ENCODE peak calls at places on chromosome 16, in eight cellular contexts. E, V, W, K, Y, C, Q and M are unnamed samples.

GRCh38 chr16:71917900-71918299 is 22.6 kb downstream of the IST1 start:
- DNase-seq in E (no peak), V (peak), W (peak), K (no peak), Y (no peak), C (no peak), Q (no peak), M (no peak)

GRCh38 chr16:46673320-46674013 is 15.5 kb downstream of the VPS35 start:
- DNase-seq in E (peak), V (no peak), W (peak), K (no peak), Y (no peak), C (peak), Q (peak), M (peak)

GRCh38 chr16:16073884-16074781 is 124.7 kb downstream of the ABCC1 start:
- DNase-seq in E (no peak), V (peak), W (peak), K (peak), Y (peak), C (no peak), Q (no peak), M (peak)

GRCh38 chr16:64459821-64460220 is 662.0 kb downstream of the CDH11 start:
- DNase-seq in E (no peak), V (no peak), W (peak), K (no peak), Y (no peak), C (no peak), Q (no peak), M (no peak)

GRCh38 chr16:48317614-48318013 is 67.6 kb downstream of the SIAH1 start:
- DNase-seq in E (no peak), V (peak), W (peak), K (no peak), Y (no peak), C (no peak), Q (peak), M (peak)

GRCh38 chr16:3971261-3971660 is 90.7 kb upstream of the CREBBP start:
- DNase-seq in E (no peak), V (peak), W (peak), K (no peak), Y (peak), C (no peak), Q (peak), M (no peak)

GRCh38 chr16:27347930-27348685 is 34.3 kb downstream of the IL4R start:
- DNase-seq in E (peak), V (no peak), W (no peak), K (no peak), Y (no peak), C (no peak), Q (no peak), M (peak)

GRCh38 chr16:57681950-57682728 is 12.5 kb upstream of the DRC7 start:
- DNase-seq in E (no peak), V (no peak), W (no peak), K (no peak), Y (no peak), C (no peak), Q (no peak), M (no peak)

GRCh38 chr16:50737420-50737959 is 4.4 kb upstream of the CYLD start:
- DNase-seq in E (no peak), V (peak), W (peak), K (no peak), Y (no peak), C (no peak), Q (no peak), M (no peak)

GRCh38 chr16:1865902-1866690 is 5.9 kb downstream of the MEIOB start:
- DNase-seq in E (no peak), V (no peak), W (no peak), K (peak), Y (no peak), C (no peak), Q (no peak), M (no peak)

GRCh38 chr16:17343028-17343427 is 127.7 kb downstream of the XYLT1 start:
- DNase-seq in E (no peak), V (no peak), W (no peak), K (no peak), Y (no peak), C (no peak), Q (no peak), M (no peak)

GRCh38 chr16:19517424-19518089 is 4.3 kb downstream of the GDE1 start:
- DNase-seq in E (peak), V (no peak), W (peak), K (no peak), Y (no peak), C (no peak), Q (peak), M (no peak)

GRCh38 chr16:64416232-64417010 is 705.4 kb downstream of the CDH11 start:
- DNase-seq in E (no peak), V (no peak), W (peak), K (no peak), Y (no peak), C (no peak), Q (peak), M (no peak)

GRCh38 chr16:12815361-12815760 is 11.7 kb upstream of the CPPED1 start:
- DNase-seq in E (no peak), V (no peak), W (no peak), K (no peak), Y (no peak), C (no peak), Q (no peak), M (no peak)

GRCh38 chr16:70410736-70411135 is 28.2 kb downstream of the ST3GAL2 start:
- DNase-seq in E (no peak), V (no peak), W (no peak), K (no peak), Y (no peak), C (peak), Q (no peak), M (no peak)

GRCh38 chr16:85316321-85316919 is 204.1 kb upstream of the CIBAR2 start:
- DNase-seq in E (peak), V (no peak), W (peak), K (no peak), Y (no peak), C (peak), Q (peak), M (peak)

GRCh38 chr16:11100239-11100750 is 155.7 kb downstream of the SOCS1 start:
- DNase-seq in E (peak), V (peak), W (peak), K (no peak), Y (peak), C (no peak), Q (peak), M (no peak)

GRCh38 chr16:49052846-49053245 is 228.8 kb downstream of the CBLN1 start:
- DNase-seq in E (no peak), V (no peak), W (no peak), K (no peak), Y (no peak), C (no peak), Q (no peak), M (no peak)

GRCh38 chr16:81530296-81530721 is 85.7 kb downstream of the CMIP start:
- DNase-seq in E (no peak), V (no peak), W (no peak), K (no peak), Y (no peak), C (peak), Q (no peak), M (no peak)

GRCh38 chr16:78788276-78788675 is 688.8 kb downstream of the WWOX start:
- DNase-seq in E (no peak), V (no peak), W (no peak), K (no peak), Y (no peak), C (no peak), Q (no peak), M (no peak)

GRCh38 chr16:88356124-88356726 is 26.5 kb upstream of the ZNF469 start:
- DNase-seq in E (no peak), V (no peak), W (peak), K (no peak), Y (no peak), C (no peak), Q (no peak), M (no peak)

GRCh38 chr16:4680673-4681470 is 12.5 kb upstream of the NUDT16L1 start:
- DNase-seq in E (no peak), V (no peak), W (no peak), K (no peak), Y (no peak), C (no peak), Q (no peak), M (no peak)

GRCh38 chr16:82628741-82629140 is 2.0 kb downstream of the CDH13 start:
- DNase-seq in E (no peak), V (no peak), W (no peak), K (no peak), Y (no peak), C (no peak), Q (no peak), M (no peak)

GRCh38 chr16:82629441-82630027 is 2.8 kb downstream of the CDH13 start:
- DNase-seq in E (no peak), V (no peak), W (peak), K (no peak), Y (no peak), C (no peak), Q (peak), M (no peak)

GRCh38 chr16:82631701-82632685 is 5.2 kb downstream of the CDH13 start:
- DNase-seq in E (peak), V (no peak), W (peak), K (no peak), Y (no peak), C (no peak), Q (peak), M (no peak)

GRCh38 chr16:82630219-82630618 is 3.5 kb downstream of the CDH13 start:
- DNase-seq in E (no peak), V (no peak), W (no peak), K (no peak), Y (no peak), C (no peak), Q (peak), M (no peak)

GRCh38 chr16:82630688-82631087 is 3.9 kb downstream of the CDH13 start:
- DNase-seq in E (no peak), V (no peak), W (peak), K (no peak), Y (no peak), C (no peak), Q (peak), M (no peak)
- TF ChIP-seq CTCF in E (no peak), V (peak), W (peak), K (peak), Y (peak), C (peak), Q (peak), M (no peak)

GRCh38 chr16:87057291-87057881 is 259.8 kb downstream of the C16orf95 start:
- DNase-seq in E (peak), V (no peak), W (peak), K (no peak), Y (no peak), C (no peak), Q (no peak), M (no peak)
- TF ChIP-seq CTCF in E (peak), V (peak), W (peak), K (peak), Y (peak), C (no peak), Q (peak), M (no peak)

DNA sequence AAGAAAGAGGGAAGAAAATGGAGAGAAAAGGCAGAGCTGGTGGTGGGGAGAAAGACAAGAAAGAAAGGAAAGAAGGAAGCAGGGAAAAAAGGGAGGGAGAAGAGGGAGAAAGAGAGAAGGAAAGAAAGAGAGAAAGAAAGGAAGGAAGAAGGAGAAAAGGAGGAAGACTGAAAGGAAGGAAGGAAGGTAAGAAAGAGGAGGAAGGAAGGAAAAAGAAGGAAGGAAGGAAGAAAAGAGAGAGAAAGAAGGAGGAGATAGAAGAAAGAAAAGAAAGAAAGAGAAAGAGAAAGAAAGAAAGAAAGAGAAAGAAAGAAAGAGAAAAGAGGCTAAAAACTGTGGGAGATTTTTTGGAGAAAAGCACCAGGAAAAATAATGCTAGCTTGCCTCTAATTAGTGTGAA is 561.4 kb upstream of the GOT2 start:
- DNase-seq in E (no peak), V (no peak), W (no peak), K (no peak), Y (no peak), C (no peak), Q (no peak), M (no peak)
- TF ChIP-seq CTCF in E (no peak), V (no peak), W (no peak), K (no peak), Y (no peak), C (no peak), Q (no peak), M (no peak)

DNA sequence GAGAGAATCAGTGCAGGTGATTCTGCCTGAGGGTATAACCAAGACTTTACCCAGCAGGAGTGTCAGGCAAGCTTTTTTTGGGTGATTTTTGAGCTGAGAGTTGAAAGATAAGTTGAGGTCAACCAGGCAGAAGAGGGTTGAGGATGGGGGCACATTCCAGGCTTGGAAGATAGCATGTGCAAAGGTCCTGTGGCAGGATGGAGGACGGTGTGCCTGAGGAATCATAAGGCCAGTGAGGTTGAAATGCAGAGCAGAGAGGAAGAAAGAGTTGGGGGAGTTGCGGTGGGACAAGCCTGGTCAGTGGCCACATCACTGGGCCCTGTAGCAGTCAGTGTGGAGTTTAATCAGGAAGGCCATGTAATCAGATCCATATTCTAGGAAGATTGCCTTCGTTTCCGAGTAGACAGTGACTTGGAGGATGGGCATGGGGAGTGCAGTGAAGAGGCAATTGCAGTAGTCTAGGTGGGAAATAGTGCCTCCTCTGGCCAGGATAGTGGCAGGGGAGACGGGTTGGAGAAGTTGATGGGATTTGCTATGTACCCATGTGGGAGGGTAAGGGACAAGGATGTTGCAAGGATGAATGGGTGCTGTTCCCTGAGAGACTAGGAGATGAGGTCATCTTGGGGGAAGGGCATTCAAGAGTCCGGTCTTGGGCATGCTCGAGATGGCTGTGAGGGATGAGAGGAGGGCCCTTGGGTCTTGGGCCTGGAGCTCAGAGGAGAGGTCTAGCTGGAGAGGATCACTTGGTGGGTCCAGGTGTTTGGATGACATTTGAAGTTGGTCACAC is 3.9 kb downstream of the PLEKHG4 start:
- DNase-seq in E (no peak), V (no peak), W (peak), K (no peak), Y (no peak), C (no peak), Q (peak), M (no peak)
- TF ChIP-seq CTCF in E (peak), V (no peak), W (no peak), K (no peak), Y (no peak), C (no peak), Q (no peak), M (no peak)

DNA sequence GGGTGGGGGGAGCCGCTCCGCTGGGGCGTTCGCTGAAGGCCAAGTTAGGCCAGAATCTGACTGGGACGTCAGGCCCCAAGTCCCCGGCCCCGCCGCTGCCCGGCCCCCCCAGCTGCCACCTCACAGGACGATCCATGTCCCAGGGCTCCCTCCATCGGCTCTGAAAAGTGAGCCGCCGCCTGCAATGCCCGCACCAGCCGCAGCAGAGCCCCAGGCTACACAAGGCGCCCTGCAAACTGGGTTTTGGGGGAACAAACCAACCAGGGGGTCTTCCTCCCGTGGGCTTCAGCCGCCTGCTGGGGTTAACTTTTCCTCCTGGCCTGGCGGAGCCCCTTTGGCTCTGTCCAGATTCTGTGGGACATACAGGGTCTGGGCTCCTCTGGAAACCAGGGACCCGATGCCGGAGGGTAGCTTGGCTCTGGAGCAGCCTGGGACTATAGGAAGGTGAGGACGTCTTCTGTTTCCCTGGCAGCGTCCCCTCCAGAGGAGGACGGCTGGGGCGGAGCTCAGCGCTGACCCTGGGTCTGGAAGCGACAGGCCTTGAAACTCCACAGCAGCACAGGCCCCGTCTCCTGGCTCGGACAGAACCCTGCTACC is 835 bp downstream of the NME4 start:
- DNase-seq in E (no peak), V (peak), W (peak), K (peak), Y (no peak), C (peak), Q (peak), M (peak)
- TF ChIP-seq CTCF in E (peak), V (peak), W (peak), K (peak), Y (peak), C (peak), Q (peak), M (no peak)

DNA sequence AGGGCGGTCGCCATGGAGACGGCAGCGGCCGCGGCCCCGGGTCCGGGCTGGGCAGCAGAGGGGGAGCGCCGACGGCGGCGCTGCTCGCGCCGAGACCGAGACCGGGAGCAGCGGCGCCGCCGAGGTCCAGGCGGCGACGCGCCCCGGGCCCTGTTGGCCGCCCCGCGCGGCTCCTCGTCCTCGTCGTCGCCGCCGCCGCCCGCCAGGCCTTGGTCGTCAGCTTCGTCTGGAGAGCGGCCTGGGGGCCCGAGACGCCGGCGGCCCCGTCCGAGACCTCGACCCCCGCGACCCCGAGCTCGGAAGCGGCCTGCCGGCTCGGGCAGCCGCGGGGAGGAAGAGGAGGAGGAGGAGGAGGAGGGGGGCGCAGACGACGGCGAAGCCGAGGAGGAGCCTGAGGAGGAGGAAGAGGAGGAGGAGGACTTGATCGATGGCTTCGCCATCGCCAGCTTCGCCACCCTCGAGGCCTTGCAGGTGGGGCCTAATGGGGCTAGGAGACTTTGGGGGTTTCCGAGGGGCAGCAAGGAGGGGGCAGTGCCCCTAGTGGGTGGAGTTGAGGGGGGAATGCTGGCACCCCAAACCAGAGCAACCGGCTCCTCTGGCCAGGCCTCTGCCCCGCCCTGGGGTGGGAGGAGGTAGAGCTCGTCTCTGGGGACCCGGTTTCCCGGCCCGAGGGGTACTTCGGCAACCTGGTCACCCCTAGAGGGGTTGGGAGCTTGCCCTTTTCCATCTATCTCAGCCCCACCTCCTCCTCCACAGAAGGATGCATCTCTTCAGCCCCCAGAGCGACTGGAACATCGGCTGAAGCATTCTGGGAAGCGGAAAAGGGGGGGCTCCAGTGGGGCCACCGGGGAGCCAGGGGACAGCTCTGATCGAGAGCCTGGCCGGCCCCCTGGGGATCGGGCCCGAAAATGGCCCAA is 1.5 kb downstream of the FBRS start:
- DNase-seq in E (peak), V (peak), W (no peak), K (no peak), Y (no peak), C (no peak), Q (no peak), M (peak)
- TF ChIP-seq CTCF in E (no peak), V (no peak), W (no peak), K (no peak), Y (peak), C (no peak), Q (no peak), M (peak)

GRCh38 chr16:65684230-65684629 is 562.4 kb upstream of the CDH11 start:
- DNase-seq in E (no peak), V (no peak), W (no peak), K (no peak), Y (no peak), C (no peak), Q (no peak), M (no peak)
- TF ChIP-seq CTCF in E (no peak), V (no peak), W (peak), K (peak), Y (peak), C (no peak), Q (peak), M (no peak)

GRCh38 chr16:55496509-55497145 is 12.2 kb upstream of the LPCAT2 start:
- DNase-seq in E (no peak), V (no peak), W (no peak), K (no peak), Y (no peak), C (no peak), Q (no peak), M (no peak)

GRCh38 chr16:55497558-55497957 is 11.3 kb upstream of the LPCAT2 start:
- DNase-seq in E (peak), V (no peak), W (no peak), K (no peak), Y (no peak), C (no peak), Q (no peak), M (no peak)

GRCh38 chr16:55495616-55496289 is 13.1 kb upstream of the LPCAT2 start:
- DNase-seq in E (no peak), V (peak), W (peak), K (no peak), Y (no peak), C (no peak), Q (no peak), M (no peak)

GRCh38 chr16:55492756-55493380 is 13.9 kb downstream of the MMP2 start:
- DNase-seq in E (no peak), V (no peak), W (no peak), K (peak), Y (no peak), C (no peak), Q (no peak), M (no peak)

GRCh38 chr16:55494994-55495421 is 13.9 kb upstream of the LPCAT2 start:
- DNase-seq in E (no peak), V (peak), W (peak), K (peak), Y (peak), C (peak), Q (peak), M (peak)
- TF ChIP-seq CTCF in E (peak), V (no peak), W (peak), K (peak), Y (peak), C (peak), Q (peak), M (no peak)